ENCODE peak calls at places on chromosomes 7 and 10, in nine cellular contexts. D is GM19239; P is RPMI7951; M is Calu3; U is T47D; Z is stimulated activated CD8-positive, alpha-beta memory T cell treated with anti-CD3 and anti-CD28 coated beads, Interleukin-7, amount 100 ng/mL, for 24 hours; J is NAMALWA; Y is kidney glomerular epithelial cell; V is T-helper 1 cell. O is an unnamed sample.

GRCh38 chr7:37977243-37977642 is 56.8 kb downstream of the EPDR1 start:
- DNase-seq in D (no peak), P (no peak), M (peak), U (peak), Z (no peak), J (no peak), Y (no peak), V (no peak), O (no peak)

GRCh38 chr10:67955614-67956013 is 71.2 kb downstream of the SIRT1 start:
- DNase-seq in D (no peak), P (no peak), M (no peak), U (no peak), Z (no peak), J (no peak), Y (no peak), V (no peak), O (no peak)

GRCh38 chr10:61285749-61286148 is 167.4 kb downstream of the TMEM26 start:
- DNase-seq in D (no peak), P (peak), M (no peak), U (no peak), Z (no peak), J (no peak), Y (no peak), V (no peak), O (no peak)

GRCh38 chr7:33880787-33881186 is 24.6 kb upstream of the BMPER start:
- DNase-seq in D (no peak), P (no peak), M (no peak), U (no peak), Z (no peak), J (no peak), Y (peak), V (no peak), O (no peak)

GRCh38 chr7:110413038-110413437 is 677.9 kb upstream of the LRRN3 start:
- DNase-seq in D (no peak), P (no peak), M (no peak), U (no peak), Z (no peak), J (no peak), Y (no peak), V (no peak), O (no peak)

GRCh38 chr10:35613597-35614226 is 8.6 kb downstream of the GJD4 start:
- DNase-seq in D (no peak), P (peak), M (no peak), U (peak), Z (no peak), J (peak), Y (no peak), V (no peak), O (no peak)

GRCh38 chr7:118590107-118590506 is 365.6 kb downstream of the ANKRD7 start:
- DNase-seq in D (no peak), P (no peak), M (peak), U (peak), Z (no peak), J (peak), Y (no peak), V (no peak), O (no peak)

GRCh38 chr7:115475774-115476407 is 554.0 kb downstream of the MDFIC start:
- DNase-seq in D (no peak), P (no peak), M (no peak), U (peak), Z (no peak), J (no peak), Y (no peak), V (no peak), O (no peak)

GRCh38 chr7:128829391-128830166 is 627 bp upstream of the FLNC start:
- DNase-seq in D (no peak), P (peak), M (peak), U (peak), Z (no peak), J (no peak), Y (peak), V (no peak), O (peak)

GRCh38 chr7:127546313-127546712 is 39.1 kb downstream of the GCC1 start:
- DNase-seq in D (no peak), P (no peak), M (no peak), U (no peak), Z (no peak), J (no peak), Y (no peak), V (no peak), O (no peak)

GRCh38 chr10:87706731-87707130 is 47.1 kb downstream of the PAPSS2 start:
- DNase-seq in D (no peak), P (no peak), M (no peak), U (no peak), Z (no peak), J (no peak), Y (no peak), V (no peak), O (no peak)

GRCh38 chr10:3111626-3112220 is 44.4 kb downstream of the PFKP start:
- DNase-seq in D (no peak), P (no peak), M (no peak), U (no peak), Z (no peak), J (no peak), Y (no peak), V (no peak), O (no peak)

GRCh38 chr10:114779803-114780609 is 41.6 kb upstream of the FHIP2A start:
- DNase-seq in D (no peak), P (peak), M (no peak), U (no peak), Z (no peak), J (no peak), Y (peak), V (no peak), O (no peak)

GRCh38 chr7:110522061-110522750 is 568.7 kb upstream of the LRRN3 start:
- DNase-seq in D (no peak), P (no peak), M (no peak), U (no peak), Z (no peak), J (no peak), Y (peak), V (no peak), O (no peak)

GRCh38 chr7:7970620-7971307 is 2.2 kb downstream of the GLCCI1 start:
- DNase-seq in D (no peak), P (peak), M (no peak), U (peak), Z (no peak), J (peak), Y (no peak), V (no peak), O (no peak)

GRCh38 chr7:120554960-120555571 is 282.1 kb downstream of the KCND2 start:
- DNase-seq in D (peak), P (peak), M (peak), U (peak), Z (no peak), J (peak), Y (peak), V (no peak), O (no peak)

GRCh38 chr10:125080296-125080695 is 80.1 kb downstream of the CTBP2 start:
- DNase-seq in D (no peak), P (no peak), M (no peak), U (no peak), Z (no peak), J (no peak), Y (no peak), V (no peak), O (no peak)

GRCh38 chr10:69636626-69637550 is 6.8 kb downstream of the FAM241B start:
- DNase-seq in D (no peak), P (no peak), M (peak), U (peak), Z (no peak), J (peak), Y (no peak), V (no peak), O (no peak)

GRCh38 chr10:49679480-49679893 is at the start of gene C10orf53:
- DNase-seq in D (no peak), P (peak), M (no peak), U (peak), Z (no peak), J (no peak), Y (peak), V (no peak), O (no peak)

GRCh38 chr10:13617146-13617545 is 30.4 kb downstream of the PRPF18 start:
- DNase-seq in D (no peak), P (no peak), M (no peak), U (no peak), Z (no peak), J (no peak), Y (no peak), V (no peak), O (no peak)

O was measured in mesenteric fat pad.